ENCODE peak calls at places on chromosomes 6 and 20, in ten cellular contexts. Y is A673, R is lung, V is fibroblast of pulmonary artery, J is NAMALWA, U is NCI-H1694 treated with DMSO at 0.1 percent for 48 hours, G is fibroblast of mammary gland, N is heart left ventricle, F is HTR-8/SVneo, C is mucosa of descending colon. O is an unnamed sample.
A peak's percentile ranks its signal among the peaks of the same experiment; 100 is the strongest.

GRCh38 chr6:167906899-167907298 is 80.2 kb downstream of the AFDN start:
- DNase-seq in Y (peak; percentile 4), V (peak; percentile 39), F (no peak), C (peak; percentile 56), J (no peak), R (peak; percentile 36), N (no peak), U (no peak), G (no peak), O (peak; percentile 73)

GRCh38 chr6:57097596-57097995 is 7.6 kb downstream of the ZNF451 start:
- DNase-seq in U (no peak), R (no peak), V (peak; percentile 14), N (no peak), F (no peak), Y (no peak), C (no peak), G (no peak), J (no peak), O (no peak)

GRCh38 chr20:11130554-11131166 is 456.9 kb upstream of the JAG1 start:
- DNase-seq in J (no peak), V (no peak), F (no peak), Y (no peak), R (no peak), C (no peak), U (no peak), N (no peak), G (no peak), O (no peak)

GRCh38 chr6:139369568-139370046 is 4.8 kb downstream of the CITED2 start:
- DNase-seq in V (peak; percentile 80), G (peak; percentile 74), J (peak; percentile 72), N (no peak), U (peak; percentile 16), F (no peak), Y (peak; percentile 86), R (no peak), C (no peak), O (no peak)

GRCh38 chr6:52759085-52759484 is 4.2 kb downstream of the GSTA2 start:
- DNase-seq in Y (no peak), F (no peak), U (no peak), N (no peak), R (no peak), J (no peak), V (peak; percentile 15), C (no peak), G (no peak), O (no peak)

GRCh38 chr6:32112436-32112980 is 3.4 kb upstream of the TNXB start:
- DNase-seq in V (peak; percentile 48), J (no peak), Y (no peak), R (no peak), U (no peak), C (no peak), F (no peak), G (peak; percentile 34), N (no peak), O (no peak)

GRCh38 chr6:73579389-73579788 is 58.6 kb upstream of the EEF1A1 start:
- DNase-seq in N (no peak), J (no peak), G (no peak), F (no peak), U (no peak), V (no peak), Y (no peak), C (peak; percentile 55), R (no peak), O (no peak)

GRCh38 chr6:105424177-105424783 is 21.4 kb upstream of the PREP start:
- DNase-seq in U (peak; percentile 26), J (peak; percentile 82), N (no peak), G (peak; percentile 69), F (peak; percentile 46), Y (peak; percentile 77), R (no peak), V (peak; percentile 77), C (no peak), O (peak; percentile 85)

O was measured in Peyer's patch.